ENCODE peak calls at places on chromosomes 1 and 21, in nine cellular contexts. One of them, this sample, is unnamed.

GRCh38 chr1:12078938-12079861 is 16.1 kb downstream of the TNFRSF8 start:
- DNase-seq in T-helper 9 cell: no peak
- DNase-seq in stimulated activated CD4-positive, alpha-beta T cell treated with anti-CD3 and anti-CD28 coated beads, TNF-alpha, amount 100 ng/mL, for 48 hours: no peak
- DNase-seq in A172: peak
- DNase-seq in naive B cell: peak
- DNase-seq in left ventricle myocardium inferior: no peak
- DNase-seq in NCI-H345: peak
- DNase-seq in central memory CD4-positive, alpha-beta T cell: no peak
- DNase-seq in effector CD4-positive, alpha-beta T cell: no peak
- DNase-seq in this sample: no peak

GRCh38 chr1:52748119-52748518 is 21.9 kb downstream of the ZYG11B start:
- DNase-seq in NCI-H345: no peak
- DNase-seq in effector CD4-positive, alpha-beta T cell: no peak
- DNase-seq in naive B cell: no peak
- DNase-seq in T-helper 9 cell: no peak
- DNase-seq in stimulated activated CD4-positive, alpha-beta T cell treated with anti-CD3 and anti-CD28 coated beads, TNF-alpha, amount 100 ng/mL, for 48 hours: no peak
- DNase-seq in A172: no peak
- DNase-seq in left ventricle myocardium inferior: no peak
- DNase-seq in central memory CD4-positive, alpha-beta T cell: no peak
- DNase-seq in this sample: no peak

GRCh38 chr1:112906155-112906698 is 49.8 kb downstream of the SLC16A1 start:
- DNase-seq in effector CD4-positive, alpha-beta T cell: no peak
- DNase-seq in naive B cell: no peak
- DNase-seq in stimulated activated CD4-positive, alpha-beta T cell treated with anti-CD3 and anti-CD28 coated beads, TNF-alpha, amount 100 ng/mL, for 48 hours: no peak
- DNase-seq in left ventricle myocardium inferior: no peak
- DNase-seq in T-helper 9 cell: no peak
- DNase-seq in NCI-H345: no peak
- DNase-seq in A172: peak
- DNase-seq in central memory CD4-positive, alpha-beta T cell: no peak
- DNase-seq in this sample: no peak

GRCh38 chr1:224431726-224432125 is 2.9 kb downstream of the WDR26 start:
- DNase-seq in stimulated activated CD4-positive, alpha-beta T cell treated with anti-CD3 and anti-CD28 coated beads, TNF-alpha, amount 100 ng/mL, for 48 hours: no peak
- DNase-seq in left ventricle myocardium inferior: no peak
- DNase-seq in central memory CD4-positive, alpha-beta T cell: no peak
- DNase-seq in A172: no peak
- DNase-seq in naive B cell: no peak
- DNase-seq in T-helper 9 cell: no peak
- DNase-seq in NCI-H345: no peak
- DNase-seq in effector CD4-positive, alpha-beta T cell: no peak
- DNase-seq in this sample: no peak

GRCh38 chr1:50880373-50880772 is 79.7 kb downstream of the FAF1 start:
- DNase-seq in stimulated activated CD4-positive, alpha-beta T cell treated with anti-CD3 and anti-CD28 coated beads, TNF-alpha, amount 100 ng/mL, for 48 hours: no peak
- DNase-seq in effector CD4-positive, alpha-beta T cell: no peak
- DNase-seq in central memory CD4-positive, alpha-beta T cell: no peak
- DNase-seq in left ventricle myocardium inferior: no peak
- DNase-seq in naive B cell: no peak
- DNase-seq in T-helper 9 cell: no peak
- DNase-seq in NCI-H345: no peak
- DNase-seq in A172: no peak
- DNase-seq in this sample: no peak

GRCh38 chr1:35577071-35577998 is 4.2 kb downstream of the TFAP2E start:
- DNase-seq in naive B cell: peak
- DNase-seq in effector CD4-positive, alpha-beta T cell: peak
- DNase-seq in stimulated activated CD4-positive, alpha-beta T cell treated with anti-CD3 and anti-CD28 coated beads, TNF-alpha, amount 100 ng/mL, for 48 hours: no peak
- DNase-seq in T-helper 9 cell: peak
- DNase-seq in central memory CD4-positive, alpha-beta T cell: peak
- DNase-seq in NCI-H345: no peak
- DNase-seq in A172: no peak
- DNase-seq in left ventricle myocardium inferior: no peak
- DNase-seq in this sample: peak

GRCh38 chr1:67834246-67834877 is 1.1 kb upstream of the GNG12 start:
- DNase-seq in T-helper 9 cell: no peak
- DNase-seq in NCI-H345: peak
- DNase-seq in stimulated activated CD4-positive, alpha-beta T cell treated with anti-CD3 and anti-CD28 coated beads, TNF-alpha, amount 100 ng/mL, for 48 hours: no peak
- DNase-seq in effector CD4-positive, alpha-beta T cell: no peak
- DNase-seq in A172: no peak
- DNase-seq in naive B cell: no peak
- DNase-seq in central memory CD4-positive, alpha-beta T cell: no peak
- DNase-seq in left ventricle myocardium inferior: no peak
- DNase-seq in this sample: peak

GRCh38 chr21:32886339-32886738 is 114.8 kb upstream of the PAXBP1 start:
- DNase-seq in central memory CD4-positive, alpha-beta T cell: peak
- DNase-seq in effector CD4-positive, alpha-beta T cell: no peak
- DNase-seq in naive B cell: no peak
- DNase-seq in stimulated activated CD4-positive, alpha-beta T cell treated with anti-CD3 and anti-CD28 coated beads, TNF-alpha, amount 100 ng/mL, for 48 hours: no peak
- DNase-seq in NCI-H345: no peak
- DNase-seq in left ventricle myocardium inferior: no peak
- DNase-seq in A172: peak
- DNase-seq in T-helper 9 cell: no peak
- DNase-seq in this sample: no peak

GRCh38 chr21:23858878-23859277 is 1748.4 kb downstream of the MRPL39 start:
- DNase-seq in NCI-H345: no peak
- DNase-seq in left ventricle myocardium inferior: no peak
- DNase-seq in T-helper 9 cell: no peak
- DNase-seq in A172: no peak
- DNase-seq in central memory CD4-positive, alpha-beta T cell: no peak
- DNase-seq in naive B cell: no peak
- DNase-seq in stimulated activated CD4-positive, alpha-beta T cell treated with anti-CD3 and anti-CD28 coated beads, TNF-alpha, amount 100 ng/mL, for 48 hours: no peak
- DNase-seq in effector CD4-positive, alpha-beta T cell: no peak
- DNase-seq in this sample: no peak

GRCh38 chr1:234970731-234971476 is 157.7 kb downstream of the TOMM20 start:
- DNase-seq in stimulated activated CD4-positive, alpha-beta T cell treated with anti-CD3 and anti-CD28 coated beads, TNF-alpha, amount 100 ng/mL, for 48 hours: no peak
- DNase-seq in T-helper 9 cell: no peak
- DNase-seq in central memory CD4-positive, alpha-beta T cell: no peak
- DNase-seq in naive B cell: no peak
- DNase-seq in A172: peak
- DNase-seq in NCI-H345: peak
- DNase-seq in effector CD4-positive, alpha-beta T cell: no peak
- DNase-seq in left ventricle myocardium inferior: peak
- DNase-seq in this sample: no peak

GRCh38 chr1:12161662-12162458 is 4.9 kb upstream of the TNFRSF1B start:
- DNase-seq in NCI-H345: no peak
- DNase-seq in T-helper 9 cell: peak
- DNase-seq in naive B cell: no peak
- DNase-seq in A172: peak
- DNase-seq in effector CD4-positive, alpha-beta T cell: peak
- DNase-seq in stimulated activated CD4-positive, alpha-beta T cell treated with anti-CD3 and anti-CD28 coated beads, TNF-alpha, amount 100 ng/mL, for 48 hours: peak
- DNase-seq in left ventricle myocardium inferior: peak
- DNase-seq in central memory CD4-positive, alpha-beta T cell: peak
- DNase-seq in this sample: peak

GRCh38 chr1:15985611-15986272 is 9.8 kb upstream of the ZBTB17 start:
- DNase-seq in central memory CD4-positive, alpha-beta T cell: no peak
- DNase-seq in NCI-H345: no peak
- DNase-seq in A172: peak
- DNase-seq in left ventricle myocardium inferior: no peak
- DNase-seq in naive B cell: no peak
- DNase-seq in effector CD4-positive, alpha-beta T cell: no peak
- DNase-seq in stimulated activated CD4-positive, alpha-beta T cell treated with anti-CD3 and anti-CD28 coated beads, TNF-alpha, amount 100 ng/mL, for 48 hours: no peak
- DNase-seq in T-helper 9 cell: no peak
- DNase-seq in this sample: no peak

GRCh38 chr1:2538376-2538775 is 8.3 kb upstream of the HES5 start:
- DNase-seq in central memory CD4-positive, alpha-beta T cell: no peak
- DNase-seq in T-helper 9 cell: no peak
- DNase-seq in naive B cell: no peak
- DNase-seq in stimulated activated CD4-positive, alpha-beta T cell treated with anti-CD3 and anti-CD28 coated beads, TNF-alpha, amount 100 ng/mL, for 48 hours: no peak
- DNase-seq in effector CD4-positive, alpha-beta T cell: no peak
- DNase-seq in left ventricle myocardium inferior: no peak
- DNase-seq in NCI-H345: no peak
- DNase-seq in A172: no peak
- DNase-seq in this sample: no peak

GRCh38 chr1:89531480-89532139 is 7.0 kb downstream of the LRRC8B start:
- DNase-seq in central memory CD4-positive, alpha-beta T cell: no peak
- DNase-seq in A172: no peak
- DNase-seq in NCI-H345: no peak
- DNase-seq in naive B cell: no peak
- DNase-seq in T-helper 9 cell: no peak
- DNase-seq in stimulated activated CD4-positive, alpha-beta T cell treated with anti-CD3 and anti-CD28 coated beads, TNF-alpha, amount 100 ng/mL, for 48 hours: no peak
- DNase-seq in effector CD4-positive, alpha-beta T cell: no peak
- DNase-seq in left ventricle myocardium inferior: no peak
- DNase-seq in this sample: no peak

GRCh38 chr1:75954594-75954993 is 22.4 kb upstream of the ASB17 start:
- DNase-seq in T-helper 9 cell: no peak
- DNase-seq in NCI-H345: no peak
- DNase-seq in naive B cell: no peak
- DNase-seq in left ventricle myocardium inferior: no peak
- DNase-seq in effector CD4-positive, alpha-beta T cell: no peak
- DNase-seq in central memory CD4-positive, alpha-beta T cell: no peak
- DNase-seq in A172: peak
- DNase-seq in stimulated activated CD4-positive, alpha-beta T cell treated with anti-CD3 and anti-CD28 coated beads, TNF-alpha, amount 100 ng/mL, for 48 hours: no peak
- DNase-seq in this sample: no peak

GRCh38 chr1:244210884-244211558 is 159.9 kb downstream of the ZBTB18 start:
- DNase-seq in left ventricle myocardium inferior: no peak
- DNase-seq in stimulated activated CD4-positive, alpha-beta T cell treated with anti-CD3 and anti-CD28 coated beads, TNF-alpha, amount 100 ng/mL, for 48 hours: no peak
- DNase-seq in T-helper 9 cell: no peak
- DNase-seq in central memory CD4-positive, alpha-beta T cell: no peak
- DNase-seq in A172: peak
- DNase-seq in effector CD4-positive, alpha-beta T cell: no peak
- DNase-seq in NCI-H345: no peak
- DNase-seq in naive B cell: no peak
- DNase-seq in this sample: no peak

GRCh38 chr1:170624141-170624540 is 39.8 kb upstream of the PRRX1 start:
- DNase-seq in naive B cell: no peak
- DNase-seq in T-helper 9 cell: no peak
- DNase-seq in central memory CD4-positive, alpha-beta T cell: no peak
- DNase-seq in left ventricle myocardium inferior: no peak
- DNase-seq in stimulated activated CD4-positive, alpha-beta T cell treated with anti-CD3 and anti-CD28 coated beads, TNF-alpha, amount 100 ng/mL, for 48 hours: no peak
- DNase-seq in effector CD4-positive, alpha-beta T cell: no peak
- DNase-seq in NCI-H345: no peak
- DNase-seq in A172: no peak
- DNase-seq in this sample: no peak

This sample was measured in activated naive CD8-positive, alpha-beta T cell treated with anti-CD3 and anti-CD28 coated beads, Interleukin-2, amount 10 ng/mL, durations not matched to agents 7 days and 5 days.